ENCODE peak calls at places on chromosomes 13 and 19, in four cellular contexts. R is glutamatergic neuron, E is ascending aorta, W is HL-60. N is an unnamed sample.

GRCh38 chr13:41500501-41500900 is 43.2 kb downstream of the RGCC start:
- DNase-seq in R (no peak), E (no peak), W (no peak), N (no peak)

GRCh38 chr13:65054277-65054676 is 2175.9 kb downstream of the PCDH9 start:
- DNase-seq in R (no peak), E (no peak), W (no peak), N (no peak)

GRCh38 chr13:74134777-74135305 is 637 bp upstream of the KLF12 start:
- DNase-seq in R (peak), E (no peak), W (no peak), N (peak)

GRCh38 chr13:73902296-73902695 is 231.9 kb downstream of the KLF12 start:
- DNase-seq in R (no peak), E (no peak), W (no peak), N (no peak)

GRCh38 chr19:33769208-33769607 is 27.5 kb upstream of the KCTD15 start:
- DNase-seq in R (no peak), E (no peak), W (no peak), N (no peak)

GRCh38 chr13:58823701-58824100 is 1192.2 kb downstream of the PCDH17 start:
- DNase-seq in R (no peak), E (no peak), W (no peak), N (no peak)

GRCh38 chr13:92677571-92677970 is 549.0 kb upstream of the GPC6 start:
- DNase-seq in R (no peak), E (no peak), W (no peak), N (no peak)

GRCh38 chr13:37657134-37657533 is 58.6 kb upstream of the POSTN start:
- DNase-seq in R (no peak), E (no peak), W (no peak), N (no peak)

GRCh38 chr13:40240293-40240692 is 426.1 kb downstream of the FOXO1 start:
- DNase-seq in R (no peak), E (no peak), W (no peak), N (no peak)

GRCh38 chr13:26946675-26947342 is 186.2 kb upstream of the GPR12 start:
- DNase-seq in R (no peak), E (no peak), W (peak), N (no peak)

GRCh38 chr13:30256713-30257432 is 50.5 kb downstream of the KATNAL1 start:
- DNase-seq in R (no peak), E (no peak), W (no peak), N (no peak)

GRCh38 chr19:8515317-8515716 is 1.4 kb upstream of the ZNF414 start:
- DNase-seq in R (no peak), E (no peak), W (peak), N (no peak)

GRCh38 chr19:3073159-3073563 is 10.9 kb upstream of the TLE5 start:
- DNase-seq in R (no peak), E (no peak), W (no peak), N (no peak)

DNA sequence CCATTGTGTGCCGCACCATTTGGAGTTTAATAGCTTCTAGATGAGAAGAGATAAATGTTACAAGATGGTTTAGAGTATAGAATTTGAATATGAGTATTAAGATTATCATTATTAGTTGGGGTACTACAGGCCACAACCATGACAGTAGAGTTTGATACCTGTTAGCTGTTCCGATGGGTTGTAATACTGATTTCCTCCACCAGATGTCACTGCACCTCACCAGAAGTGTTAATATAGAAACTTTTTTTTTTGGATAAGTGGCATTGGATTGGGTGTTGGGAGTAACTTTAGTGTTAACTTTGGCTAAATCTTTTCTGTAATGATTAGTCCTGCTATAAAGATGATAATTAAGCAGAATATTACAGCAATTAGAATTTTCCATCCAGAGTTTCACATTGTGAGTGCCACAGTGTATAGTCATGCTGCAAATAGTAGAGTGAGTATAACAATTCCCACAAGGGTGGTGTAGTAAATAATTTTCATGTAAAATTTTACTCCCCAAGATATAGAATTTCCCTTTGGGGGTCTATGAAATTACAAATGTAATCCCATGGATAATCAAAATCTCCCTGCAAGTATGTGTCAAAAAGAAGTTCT is 56.3 kb downstream of the PSG3 start:
- DNase-seq in R (no peak), E (no peak), W (peak), N (no peak)
- TF ChIP-seq CTCF in R (peak), E (peak), W (peak), N (peak)

GRCh38 chr13:44231786-44232516 is 141.7 kb upstream of the SERP2 start:
- DNase-seq in R (no peak), E (no peak), W (no peak), N (no peak)
- TF ChIP-seq CTCF in R (no peak), E (no peak), W (no peak), N (no peak)

GRCh38 chr19:15641901-15642491 is 1.3 kb downstream of the CYP4F3 start:
- DNase-seq in R (no peak), E (no peak), W (peak), N (no peak)

GRCh38 chr19:15642807-15643206 is 2.1 kb downstream of the CYP4F3 start:
- DNase-seq in R (no peak), E (no peak), W (no peak), N (no peak)

GRCh38 chr19:15640294-15640903 is at the start of gene CYP4F3:
- DNase-seq in R (no peak), E (no peak), W (peak), N (no peak)

GRCh38 chr19:15643387-15643786 is 2.7 kb downstream of the CYP4F3 start:
- DNase-seq in R (no peak), E (no peak), W (no peak), N (no peak)

DNA sequence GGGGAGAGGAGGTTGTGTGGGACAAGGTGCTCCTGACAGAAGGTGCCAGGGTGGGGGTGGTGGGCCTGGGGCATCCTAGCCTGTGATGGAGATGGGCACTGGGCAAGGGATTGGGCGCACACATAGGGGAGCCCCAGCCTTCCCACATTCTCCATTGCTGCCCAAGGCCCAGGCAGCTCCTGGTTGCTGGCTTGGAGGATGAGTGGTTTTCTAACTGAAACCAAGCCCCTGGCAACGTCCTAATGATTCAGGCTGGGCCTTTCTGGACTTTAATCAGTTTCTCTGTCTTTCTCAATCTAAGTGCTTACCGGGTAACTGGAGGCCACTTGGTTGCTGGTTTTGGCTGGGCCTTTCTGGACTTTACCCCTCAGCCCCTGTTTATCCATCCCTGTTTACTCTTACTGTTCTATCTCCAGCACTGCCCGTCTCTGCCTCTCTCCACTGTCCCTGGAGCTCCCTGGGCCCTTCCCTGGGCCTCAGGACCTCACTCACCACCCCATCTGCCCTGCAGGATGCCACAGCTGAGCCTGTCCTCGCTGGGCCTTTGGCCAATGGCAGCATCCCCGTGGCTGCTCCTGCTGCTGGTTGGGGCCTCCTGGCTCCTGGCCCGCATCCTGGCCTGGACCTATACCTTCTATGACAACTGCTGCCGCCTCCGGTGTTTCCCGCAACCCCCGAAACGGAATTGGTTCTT is 354 bp downstream of the CYP4F3 start:
- DNase-seq in R (no peak), E (no peak), W (no peak), N (no peak)
- TF ChIP-seq CTCF in R (no peak), E (no peak), W (no peak), N (no peak)

GRCh38 chr19:15534957-15535864 is 26.9 kb downstream of the CYP4F22 start:
- DNase-seq in R (no peak), E (no peak), W (no peak), N (no peak)

GRCh38 chr19:15538774-15539173 is 30.4 kb downstream of the CYP4F22 start:
- DNase-seq in R (no peak), E (no peak), W (no peak), N (no peak)

GRCh38 chr19:15532779-15533521 is 24.6 kb downstream of the CYP4F22 start:
- DNase-seq in R (no peak), E (no peak), W (peak), N (no peak)

GRCh38 chr19:15539638-15540037 is 31.3 kb downstream of the CYP4F22 start:
- DNase-seq in R (no peak), E (no peak), W (no peak), N (no peak)

GRCh38 chr19:15536350-15536749 is 28.0 kb downstream of the CYP4F22 start:
- DNase-seq in R (no peak), E (no peak), W (no peak), N (no peak)
- TF ChIP-seq CTCF in R (no peak), E (no peak), W (no peak), N (no peak)

DNA sequence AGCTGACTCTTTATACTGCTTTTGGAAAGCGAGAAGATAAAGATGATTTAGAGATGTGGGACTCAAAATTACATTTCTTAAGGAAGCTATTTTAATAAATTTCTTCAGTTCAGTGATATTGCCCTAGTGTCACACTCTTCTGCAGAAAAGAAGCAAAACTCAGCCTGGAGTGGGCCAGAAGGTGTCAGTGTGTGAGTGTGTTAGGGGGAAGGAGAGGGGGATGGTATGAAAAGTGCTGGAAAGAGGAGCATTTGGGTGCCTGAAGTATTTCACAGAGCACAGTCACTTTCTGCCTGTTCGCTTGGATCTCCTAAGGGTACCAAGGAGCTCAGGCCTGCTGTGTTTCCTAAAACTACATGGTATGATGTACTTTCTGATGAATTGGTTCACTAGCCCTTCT is 84.5 kb upstream of the FRY start:
- DNase-seq in R (no peak), E (no peak), W (no peak), N (no peak)
- TF ChIP-seq CTCF in R (no peak), E (no peak), W (no peak), N (no peak)

DNA sequence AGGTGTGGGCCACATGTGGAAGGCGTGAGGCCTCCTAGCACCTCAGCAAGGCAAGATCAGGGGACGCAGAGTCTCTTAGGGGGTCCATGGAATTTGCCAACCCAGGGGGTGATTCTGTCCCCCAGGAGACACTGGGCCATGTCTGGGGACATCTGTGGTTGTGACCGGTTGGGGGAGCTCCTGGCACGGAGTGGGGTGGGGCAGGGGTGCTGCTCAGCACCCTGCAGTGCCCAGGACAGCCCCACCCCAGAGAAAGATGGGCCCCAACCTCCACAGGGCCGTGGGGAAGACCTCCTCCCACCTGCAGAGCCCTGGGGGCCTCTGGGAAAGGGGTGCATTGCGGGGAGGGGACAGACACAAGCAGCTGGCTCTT is 4.0 kb downstream of the MKNK2 start:
- DNase-seq in R (no peak), E (no peak), W (no peak), N (no peak)
- TF ChIP-seq CTCF in R (no peak), E (no peak), W (no peak), N (no peak)

GRCh38 chr19:12800873-12801465 is 631 bp downstream of the PRDX2 start:
- DNase-seq in R (peak), E (no peak), W (no peak), N (no peak)

GRCh38 chr19:12804051-12804450 is 2.2 kb downstream of the THSD8 start:
- DNase-seq in R (no peak), E (no peak), W (no peak), N (no peak)

GRCh38 chr19:12801466-12802266 is at the start of the genes PRDX2 and THSD8:
- DNase-seq in R (peak), E (no peak), W (no peak), N (peak)

GRCh38 chr19:12800344-12800732 is 1.3 kb downstream of the PRDX2 start:
- DNase-seq in R (no peak), E (no peak), W (no peak), N (no peak)

GRCh38 chr19:12802267-12803106 is 618 bp downstream of the THSD8 start:
- DNase-seq in R (no peak), E (no peak), W (no peak), N (no peak)
- TF ChIP-seq CTCF in R (no peak), E (no peak), W (no peak), N (no peak)